ENCODE peak calls at places on chromosomes 11 and 22, in seven cellular contexts. One of them, this sample, is unnamed.

GRCh38 chr11:118956847-118957469 is 860 bp downstream of the UPK2 start:
- DNase-seq in cardiac fibroblast: no peak
- DNase-seq in stimulated activated effector memory CD8-positive, alpha-beta T cell treated with anti-CD3 and anti-CD28 coated beads, Interleukin-12 subunit alpha, Interleukin-12 subunit beta, amount 100 ng/mL, for 72 hours: no peak
- DNase-seq in activated CD4-positive, alpha-beta T cell treated with anti-CD3 and anti-CD28 coated beads, Interleukin-2, amount 50 U/mL, for 24 hours: no peak
- DNase-seq in posterior cingulate gyrus: no peak
- DNase-seq in CD4-positive, alpha-beta T cell: no peak
- DNase-seq in BE2C: no peak
- DNase-seq in this sample: no peak

GRCh38 chr11:28838741-28839140 is 730.6 kb downstream of the METTL15 start:
- DNase-seq in cardiac fibroblast: peak
- DNase-seq in stimulated activated effector memory CD8-positive, alpha-beta T cell treated with anti-CD3 and anti-CD28 coated beads, Interleukin-12 subunit alpha, Interleukin-12 subunit beta, amount 100 ng/mL, for 72 hours: no peak
- DNase-seq in activated CD4-positive, alpha-beta T cell treated with anti-CD3 and anti-CD28 coated beads, Interleukin-2, amount 50 U/mL, for 24 hours: no peak
- DNase-seq in posterior cingulate gyrus: no peak
- DNase-seq in CD4-positive, alpha-beta T cell: no peak
- DNase-seq in BE2C: no peak
- DNase-seq in this sample: no peak

GRCh38 chr22:29664731-29665130 is 55.1 kb upstream of the CABP7 start:
- DNase-seq in cardiac fibroblast: no peak
- DNase-seq in stimulated activated effector memory CD8-positive, alpha-beta T cell treated with anti-CD3 and anti-CD28 coated beads, Interleukin-12 subunit alpha, Interleukin-12 subunit beta, amount 100 ng/mL, for 72 hours: no peak
- DNase-seq in activated CD4-positive, alpha-beta T cell treated with anti-CD3 and anti-CD28 coated beads, Interleukin-2, amount 50 U/mL, for 24 hours: no peak
- DNase-seq in posterior cingulate gyrus: no peak
- DNase-seq in CD4-positive, alpha-beta T cell: no peak
- DNase-seq in BE2C: no peak
- DNase-seq in this sample: no peak

GRCh38 chr11:73390601-73391565 is 14.7 kb downstream of the RELT start:
- DNase-seq in cardiac fibroblast: no peak
- DNase-seq in stimulated activated effector memory CD8-positive, alpha-beta T cell treated with anti-CD3 and anti-CD28 coated beads, Interleukin-12 subunit alpha, Interleukin-12 subunit beta, amount 100 ng/mL, for 72 hours: no peak
- DNase-seq in activated CD4-positive, alpha-beta T cell treated with anti-CD3 and anti-CD28 coated beads, Interleukin-2, amount 50 U/mL, for 24 hours: no peak
- DNase-seq in posterior cingulate gyrus: no peak
- DNase-seq in CD4-positive, alpha-beta T cell: no peak
- DNase-seq in BE2C: no peak
- DNase-seq in this sample: no peak

GRCh38 chr11:77346906-77347603 is 45.6 kb upstream of the GDPD4 start:
- DNase-seq in cardiac fibroblast: peak
- DNase-seq in stimulated activated effector memory CD8-positive, alpha-beta T cell treated with anti-CD3 and anti-CD28 coated beads, Interleukin-12 subunit alpha, Interleukin-12 subunit beta, amount 100 ng/mL, for 72 hours: no peak
- DNase-seq in activated CD4-positive, alpha-beta T cell treated with anti-CD3 and anti-CD28 coated beads, Interleukin-2, amount 50 U/mL, for 24 hours: no peak
- DNase-seq in posterior cingulate gyrus: no peak
- DNase-seq in CD4-positive, alpha-beta T cell: no peak
- DNase-seq in BE2C: no peak
- DNase-seq in this sample: peak

GRCh38 chr11:57390535-57390934 is at the start of gene PRG2:
- DNase-seq in cardiac fibroblast: no peak
- DNase-seq in stimulated activated effector memory CD8-positive, alpha-beta T cell treated with anti-CD3 and anti-CD28 coated beads, Interleukin-12 subunit alpha, Interleukin-12 subunit beta, amount 100 ng/mL, for 72 hours: no peak
- DNase-seq in activated CD4-positive, alpha-beta T cell treated with anti-CD3 and anti-CD28 coated beads, Interleukin-2, amount 50 U/mL, for 24 hours: no peak
- DNase-seq in posterior cingulate gyrus: no peak
- DNase-seq in CD4-positive, alpha-beta T cell: no peak
- DNase-seq in BE2C: no peak
- DNase-seq in this sample: no peak

GRCh38 chr11:14012836-14013235 is 50.3 kb downstream of the SPON1 start:
- DNase-seq in cardiac fibroblast: no peak
- DNase-seq in stimulated activated effector memory CD8-positive, alpha-beta T cell treated with anti-CD3 and anti-CD28 coated beads, Interleukin-12 subunit alpha, Interleukin-12 subunit beta, amount 100 ng/mL, for 72 hours: no peak
- DNase-seq in activated CD4-positive, alpha-beta T cell treated with anti-CD3 and anti-CD28 coated beads, Interleukin-2, amount 50 U/mL, for 24 hours: no peak
- DNase-seq in posterior cingulate gyrus: no peak
- DNase-seq in CD4-positive, alpha-beta T cell: no peak
- DNase-seq in BE2C: no peak
- DNase-seq in this sample: no peak

GRCh38 chr11:130798280-130798679 is 118.0 kb downstream of the SNX19 start:
- DNase-seq in cardiac fibroblast: peak
- DNase-seq in stimulated activated effector memory CD8-positive, alpha-beta T cell treated with anti-CD3 and anti-CD28 coated beads, Interleukin-12 subunit alpha, Interleukin-12 subunit beta, amount 100 ng/mL, for 72 hours: no peak
- DNase-seq in activated CD4-positive, alpha-beta T cell treated with anti-CD3 and anti-CD28 coated beads, Interleukin-2, amount 50 U/mL, for 24 hours: no peak
- DNase-seq in posterior cingulate gyrus: no peak
- DNase-seq in CD4-positive, alpha-beta T cell: no peak
- DNase-seq in BE2C: no peak
- DNase-seq in this sample: peak

GRCh38 chr11:60838132-60838531 is 3.8 kb upstream of the CCDC86 start:
- DNase-seq in cardiac fibroblast: peak
- DNase-seq in stimulated activated effector memory CD8-positive, alpha-beta T cell treated with anti-CD3 and anti-CD28 coated beads, Interleukin-12 subunit alpha, Interleukin-12 subunit beta, amount 100 ng/mL, for 72 hours: no peak
- DNase-seq in activated CD4-positive, alpha-beta T cell treated with anti-CD3 and anti-CD28 coated beads, Interleukin-2, amount 50 U/mL, for 24 hours: no peak
- DNase-seq in posterior cingulate gyrus: no peak
- DNase-seq in CD4-positive, alpha-beta T cell: no peak
- DNase-seq in BE2C: no peak
- DNase-seq in this sample: no peak

GRCh38 chr11:46240371-46240770 is 37.1 kb upstream of the CREB3L1 start:
- DNase-seq in cardiac fibroblast: no peak
- DNase-seq in stimulated activated effector memory CD8-positive, alpha-beta T cell treated with anti-CD3 and anti-CD28 coated beads, Interleukin-12 subunit alpha, Interleukin-12 subunit beta, amount 100 ng/mL, for 72 hours: no peak
- DNase-seq in activated CD4-positive, alpha-beta T cell treated with anti-CD3 and anti-CD28 coated beads, Interleukin-2, amount 50 U/mL, for 24 hours: no peak
- DNase-seq in posterior cingulate gyrus: no peak
- DNase-seq in CD4-positive, alpha-beta T cell: no peak
- DNase-seq in BE2C: no peak
- DNase-seq in this sample: no peak

GRCh38 chr11:57792870-57793269 is 31.3 kb downstream of the CTNND1 start:
- DNase-seq in cardiac fibroblast: peak
- DNase-seq in stimulated activated effector memory CD8-positive, alpha-beta T cell treated with anti-CD3 and anti-CD28 coated beads, Interleukin-12 subunit alpha, Interleukin-12 subunit beta, amount 100 ng/mL, for 72 hours: no peak
- DNase-seq in activated CD4-positive, alpha-beta T cell treated with anti-CD3 and anti-CD28 coated beads, Interleukin-2, amount 50 U/mL, for 24 hours: no peak
- DNase-seq in posterior cingulate gyrus: no peak
- DNase-seq in CD4-positive, alpha-beta T cell: no peak
- DNase-seq in BE2C: no peak
- DNase-seq in this sample: no peak

GRCh38 chr11:88402192-88402715 is 64.7 kb upstream of the CTSC start:
- DNase-seq in cardiac fibroblast: peak
- DNase-seq in stimulated activated effector memory CD8-positive, alpha-beta T cell treated with anti-CD3 and anti-CD28 coated beads, Interleukin-12 subunit alpha, Interleukin-12 subunit beta, amount 100 ng/mL, for 72 hours: no peak
- DNase-seq in activated CD4-positive, alpha-beta T cell treated with anti-CD3 and anti-CD28 coated beads, Interleukin-2, amount 50 U/mL, for 24 hours: no peak
- DNase-seq in posterior cingulate gyrus: no peak
- DNase-seq in CD4-positive, alpha-beta T cell: no peak
- DNase-seq in BE2C: no peak
- DNase-seq in this sample: no peak

GRCh38 chr11:29452131-29452530 is 564.7 kb downstream of the KCNA4 start:
- DNase-seq in cardiac fibroblast: peak
- DNase-seq in stimulated activated effector memory CD8-positive, alpha-beta T cell treated with anti-CD3 and anti-CD28 coated beads, Interleukin-12 subunit alpha, Interleukin-12 subunit beta, amount 100 ng/mL, for 72 hours: no peak
- DNase-seq in activated CD4-positive, alpha-beta T cell treated with anti-CD3 and anti-CD28 coated beads, Interleukin-2, amount 50 U/mL, for 24 hours: no peak
- DNase-seq in posterior cingulate gyrus: no peak
- DNase-seq in CD4-positive, alpha-beta T cell: no peak
- DNase-seq in BE2C: no peak
- DNase-seq in this sample: no peak

GRCh38 chr11:4065086-4065485 is 29.5 kb upstream of the RRM1 start:
- DNase-seq in cardiac fibroblast: no peak
- DNase-seq in stimulated activated effector memory CD8-positive, alpha-beta T cell treated with anti-CD3 and anti-CD28 coated beads, Interleukin-12 subunit alpha, Interleukin-12 subunit beta, amount 100 ng/mL, for 72 hours: no peak
- DNase-seq in activated CD4-positive, alpha-beta T cell treated with anti-CD3 and anti-CD28 coated beads, Interleukin-2, amount 50 U/mL, for 24 hours: no peak
- DNase-seq in posterior cingulate gyrus: no peak
- DNase-seq in CD4-positive, alpha-beta T cell: no peak
- DNase-seq in BE2C: no peak
- DNase-seq in this sample: no peak

GRCh38 chr11:26992031-26992541 is 1.8 kb upstream of the FIBIN start:
- DNase-seq in cardiac fibroblast: peak
- DNase-seq in stimulated activated effector memory CD8-positive, alpha-beta T cell treated with anti-CD3 and anti-CD28 coated beads, Interleukin-12 subunit alpha, Interleukin-12 subunit beta, amount 100 ng/mL, for 72 hours: no peak
- DNase-seq in activated CD4-positive, alpha-beta T cell treated with anti-CD3 and anti-CD28 coated beads, Interleukin-2, amount 50 U/mL, for 24 hours: no peak
- DNase-seq in posterior cingulate gyrus: no peak
- DNase-seq in CD4-positive, alpha-beta T cell: no peak
- DNase-seq in BE2C: no peak
- DNase-seq in this sample: no peak

GRCh38 chr22:23591203-23591791 is 11.2 kb upstream of the IGLL1 start:
- DNase-seq in cardiac fibroblast: peak
- DNase-seq in stimulated activated effector memory CD8-positive, alpha-beta T cell treated with anti-CD3 and anti-CD28 coated beads, Interleukin-12 subunit alpha, Interleukin-12 subunit beta, amount 100 ng/mL, for 72 hours: peak
- DNase-seq in activated CD4-positive, alpha-beta T cell treated with anti-CD3 and anti-CD28 coated beads, Interleukin-2, amount 50 U/mL, for 24 hours: peak
- DNase-seq in posterior cingulate gyrus: peak
- DNase-seq in CD4-positive, alpha-beta T cell: peak
- DNase-seq in BE2C: peak
- DNase-seq in this sample: peak

GRCh38 chr11:33116535-33116934 is 44.7 kb downstream of the CSTF3 start:
- DNase-seq in cardiac fibroblast: peak
- DNase-seq in stimulated activated effector memory CD8-positive, alpha-beta T cell treated with anti-CD3 and anti-CD28 coated beads, Interleukin-12 subunit alpha, Interleukin-12 subunit beta, amount 100 ng/mL, for 72 hours: no peak
- DNase-seq in activated CD4-positive, alpha-beta T cell treated with anti-CD3 and anti-CD28 coated beads, Interleukin-2, amount 50 U/mL, for 24 hours: no peak
- DNase-seq in posterior cingulate gyrus: no peak
- DNase-seq in CD4-positive, alpha-beta T cell: no peak
- DNase-seq in BE2C: no peak
- DNase-seq in this sample: no peak

GRCh38 chr11:75815345-75815983 is 454 bp downstream of the UVRAG start:
- DNase-seq in cardiac fibroblast: peak
- DNase-seq in stimulated activated effector memory CD8-positive, alpha-beta T cell treated with anti-CD3 and anti-CD28 coated beads, Interleukin-12 subunit alpha, Interleukin-12 subunit beta, amount 100 ng/mL, for 72 hours: no peak
- DNase-seq in activated CD4-positive, alpha-beta T cell treated with anti-CD3 and anti-CD28 coated beads, Interleukin-2, amount 50 U/mL, for 24 hours: no peak
- DNase-seq in posterior cingulate gyrus: no peak
- DNase-seq in CD4-positive, alpha-beta T cell: no peak
- DNase-seq in BE2C: peak
- DNase-seq in this sample: peak

GRCh38 chr11:68146010-68146540 is 24.9 kb upstream of the CHKA start:
- DNase-seq in cardiac fibroblast: no peak
- DNase-seq in stimulated activated effector memory CD8-positive, alpha-beta T cell treated with anti-CD3 and anti-CD28 coated beads, Interleukin-12 subunit alpha, Interleukin-12 subunit beta, amount 100 ng/mL, for 72 hours: no peak
- DNase-seq in activated CD4-positive, alpha-beta T cell treated with anti-CD3 and anti-CD28 coated beads, Interleukin-2, amount 50 U/mL, for 24 hours: no peak
- DNase-seq in posterior cingulate gyrus: no peak
- DNase-seq in CD4-positive, alpha-beta T cell: no peak
- DNase-seq in BE2C: no peak
- DNase-seq in this sample: no peak

GRCh38 chr11:111114091-111114490 is 131.4 kb upstream of the POU2AF2 start:
- DNase-seq in cardiac fibroblast: no peak
- DNase-seq in stimulated activated effector memory CD8-positive, alpha-beta T cell treated with anti-CD3 and anti-CD28 coated beads, Interleukin-12 subunit alpha, Interleukin-12 subunit beta, amount 100 ng/mL, for 72 hours: no peak
- DNase-seq in activated CD4-positive, alpha-beta T cell treated with anti-CD3 and anti-CD28 coated beads, Interleukin-2, amount 50 U/mL, for 24 hours: no peak
- DNase-seq in posterior cingulate gyrus: no peak
- DNase-seq in CD4-positive, alpha-beta T cell: no peak
- DNase-seq in BE2C: no peak
- DNase-seq in this sample: no peak

GRCh38 chr11:44179173-44179572 is 83.7 kb downstream of the EXT2 start:
- DNase-seq in cardiac fibroblast: no peak
- DNase-seq in stimulated activated effector memory CD8-positive, alpha-beta T cell treated with anti-CD3 and anti-CD28 coated beads, Interleukin-12 subunit alpha, Interleukin-12 subunit beta, amount 100 ng/mL, for 72 hours: no peak
- DNase-seq in activated CD4-positive, alpha-beta T cell treated with anti-CD3 and anti-CD28 coated beads, Interleukin-2, amount 50 U/mL, for 24 hours: no peak
- DNase-seq in posterior cingulate gyrus: no peak
- DNase-seq in CD4-positive, alpha-beta T cell: no peak
- DNase-seq in BE2C: no peak
- DNase-seq in this sample: no peak